ENCODE peak calls at places on chromosomes 16 and 17, in ten cellular contexts. V is ELR; A is GM20000; S is colonic mucosa; H is amygdala; M is stimulated activated CD8-positive, alpha-beta memory T cell treated with anti-CD3 and anti-CD28 coated beads, Interleukin-15, amount 100 ng/mL, for 4 hours; N is C1 segment of cervical spinal cord; U is NCI-H510A treated with DMSO at 0.1 percent for 48 hours; G is NCI-H748 treated with DMSO at 0.1 percent for 48 hours; E is effector CD8-positive, alpha-beta T cell. Z is an unnamed sample.

GRCh38 chr16:11167581-11167980 is 88.4 kb downstream of the SOCS1 start:
- DNase-seq in V (no peak), A (no peak), S (no peak), H (no peak), M (no peak), N (no peak), U (no peak), G (no peak), E (no peak), Z (no peak)

GRCh38 chr16:28974007-28974436 is 556 bp upstream of the SPNS1 start:
- DNase-seq in V (peak; percentile 86), A (peak; percentile 36), S (peak; percentile 65), H (peak; percentile 57), M (no peak), N (peak; percentile 65), U (peak; percentile 86), G (no peak), E (no peak), Z (no peak)

GRCh38 chr16:13036600-13036999 is 135.2 kb downstream of the SHISA9 start:
- DNase-seq in V (peak; percentile 22), A (peak; percentile 19), S (peak; percentile 32), H (no peak), M (no peak), N (no peak), U (no peak), G (no peak), E (no peak), Z (no peak)

GRCh38 chr16:83682126-83682857 is 125.5 kb upstream of the HSBP1 start:
- DNase-seq in V (no peak), A (no peak), S (no peak), H (no peak), M (no peak), N (no peak), U (no peak), G (no peak), E (no peak), Z (no peak)

GRCh38 chr17:50763716-50764450 is 3.4 kb downstream of the ANKRD40CL start:
- DNase-seq in V (no peak), A (no peak), S (peak; percentile 62), H (no peak), M (no peak), N (no peak), U (peak; percentile 66), G (no peak), E (no peak), Z (no peak)

GRCh38 chr16:84643180-84643583 is 5.1 kb upstream of the KLHL36 start:
- DNase-seq in V (peak; percentile 93), A (no peak), S (peak; percentile 50), H (no peak), M (no peak), N (peak; percentile 36), U (peak; percentile 60), G (no peak), E (no peak), Z (no peak)

GRCh38 chr16:65375651-65376050 is 253.8 kb upstream of the CDH11 start:
- DNase-seq in V (peak; percentile 51), A (no peak), S (no peak), H (no peak), M (no peak), N (no peak), U (no peak), G (no peak), E (no peak), Z (no peak)

GRCh38 chr16:81431554-81432353 is 12.9 kb upstream of the CMIP start:
- DNase-seq in V (peak; percentile 87), A (no peak), S (no peak), H (no peak), M (no peak), N (no peak), U (no peak), G (peak; percentile 58), E (no peak), Z (no peak)

GRCh38 chr17:5226940-5227878 is 7.5 kb downstream of the SCIMP start:
- DNase-seq in V (no peak), A (peak; percentile 42), S (no peak), H (no peak), M (peak; percentile 35), N (no peak), U (no peak), G (no peak), E (no peak), Z (no peak)

GRCh38 chr16:84821728-84822676 is 2.2 kb downstream of the CRISPLD2 start:
- DNase-seq in V (no peak), A (no peak), S (no peak), H (no peak), M (no peak), N (no peak), U (no peak), G (no peak), E (no peak), Z (no peak)

GRCh38 chr17:77821114-77821513 is 137.4 kb upstream of the TNRC6C start:
- DNase-seq in V (no peak), A (no peak), S (no peak), H (no peak), M (no peak), N (no peak), U (peak; percentile 65), G (no peak), E (no peak), Z (no peak)

GRCh38 chr17:62822080-62822904 is 14.2 kb upstream of the MARCHF10 start:
- DNase-seq in V (no peak), A (no peak), S (no peak), H (no peak), M (no peak), N (no peak), U (no peak), G (no peak), E (no peak), Z (no peak)

GRCh38 chr17:17348872-17349723 is 45.9 kb downstream of the NT5M start:
- DNase-seq in V (no peak), A (no peak), S (no peak), H (no peak), M (no peak), N (no peak), U (no peak), G (no peak), E (no peak), Z (no peak)

GRCh38 chr16:68396481-68396880 is 51.8 kb downstream of the SMPD3 start:
- DNase-seq in V (peak; percentile 72), A (no peak), S (peak; percentile 70), H (no peak), M (no peak), N (no peak), U (peak; percentile 26), G (no peak), E (peak; percentile 19), Z (no peak)

GRCh38 chr16:72977127-72977526 is 70.8 kb downstream of the ZFHX3 start:
- DNase-seq in V (no peak), A (no peak), S (no peak), H (no peak), M (no peak), N (no peak), U (no peak), G (no peak), E (no peak), Z (no peak)

GRCh38 chr17:68182940-68183551 is 64.8 kb upstream of the AMZ2 start:
- DNase-seq in V (no peak), A (peak; percentile 62), S (no peak), H (no peak), M (peak; percentile 49), N (no peak), U (no peak), G (no peak), E (peak; percentile 27), Z (no peak)

GRCh38 chr17:19766016-19766415 is 17.9 kb upstream of the ALDH3A1 start:
- DNase-seq in V (no peak), A (no peak), S (no peak), H (no peak), M (no peak), N (no peak), U (no peak), G (no peak), E (no peak), Z (no peak)

GRCh38 chr17:14084955-14085354 is 15.7 kb downstream of the COX10 start:
- DNase-seq in V (no peak), A (no peak), S (no peak), H (no peak), M (no peak), N (no peak), U (no peak), G (no peak), E (no peak), Z (no peak)

GRCh38 chr16:84367750-84368320 is 503 bp upstream of the ATP2C2 start:
- DNase-seq in V (no peak), A (no peak), S (peak; percentile 81), H (no peak), M (no peak), N (no peak), U (peak; percentile 47), G (no peak), E (no peak), Z (no peak)

GRCh38 chr16:27067138-27067537 is 411 bp downstream of the C16orf82 start:
- DNase-seq in V (no peak), A (no peak), S (no peak), H (no peak), M (no peak), N (no peak), U (peak; percentile 76), G (no peak), E (no peak), Z (no peak)

GRCh38 chr16:10971560-10971961 is 27.2 kb downstream of the CLEC16A start:
- DNase-seq in V (peak; percentile 91), A (peak; percentile 27), S (peak; percentile 46), H (no peak), M (no peak), N (peak; percentile 33), U (peak; percentile 63), G (peak; percentile 40), E (no peak), Z (no peak)

GRCh38 chr16:20678242-20678641 is 19.2 kb downstream of the ACSM1 start:
- DNase-seq in V (no peak), A (no peak), S (no peak), H (no peak), M (no peak), N (no peak), U (no peak), G (no peak), E (no peak), Z (no peak)

GRCh38 chr16:84560269-84560668 is 55.8 kb upstream of the MEAK7 start:
- DNase-seq in V (no peak), A (no peak), S (no peak), H (no peak), M (no peak), N (no peak), U (no peak), G (no peak), E (no peak), Z (no peak)

GRCh38 chr17:74417178-74418045 is 14.5 kb upstream of the GPRC5C start:
- DNase-seq in V (peak; percentile 64), A (peak; percentile 71), S (peak; percentile 71), H (no peak), M (no peak), N (no peak), U (no peak), G (no peak), E (no peak), Z (no peak)

GRCh38 chr16:70593544-70593943 is 52.8 kb upstream of the IL34 start:
- DNase-seq in V (no peak), A (no peak), S (no peak), H (no peak), M (no peak), N (no peak), U (no peak), G (no peak), E (no peak), Z (no peak)

GRCh38 chr16:86922311-86922710 is 344.0 kb downstream of the FOXL1 start:
- DNase-seq in V (no peak), A (no peak), S (no peak), H (no peak), M (no peak), N (no peak), U (no peak), G (no peak), E (no peak), Z (no peak)

GRCh38 chr16:81493755-81494433 is 49.3 kb downstream of the CMIP start:
- DNase-seq in V (peak; percentile 91), A (no peak), S (peak; percentile 63), H (no peak), M (peak; percentile 27), N (peak; percentile 28), U (peak; percentile 22), G (no peak), E (no peak), Z (no peak)

GRCh38 chr17:17403899-17404576 is 72.8 kb upstream of the MED9 start:
- DNase-seq in V (no peak), A (no peak), S (no peak), H (no peak), M (peak; percentile 7), N (no peak), U (no peak), G (peak; percentile 98), E (no peak), Z (no peak)

Z was measured in esophagus squamous epithelium.